ENCODE peak calls at places on chromosomes 7 and 10, in five cellular contexts. P is ovary; T is CD4-positive, alpha-beta memory T cell; U is brain microvascular endothelial cell; V is tibial nerve. G is an unnamed sample.

GRCh38 chr7:105261689-105262088 is 127.0 kb downstream of the SRPK2 start:
- DNase-seq in P (no peak), T (no peak), U (no peak), V (no peak), G (no peak)

GRCh38 chr10:79179404-79180309 is 110.9 kb downstream of the ZMIZ1 start:
- DNase-seq in P (no peak), T (no peak), U (no peak), V (no peak), G (peak; percentile 17)

GRCh38 chr10:121822180-121822579 is 105.7 kb downstream of the ATE1 start:
- DNase-seq in P (no peak), T (no peak), U (no peak), V (no peak), G (no peak)

GRCh38 chr7:55018361-55019328 is at the start of gene EGFR:
- DNase-seq in P (peak; percentile 88), T (no peak), U (peak; percentile 75), V (peak; percentile 66), G (peak; percentile 81)

GRCh38 chr7:120628233-120628632 is 229.7 kb downstream of the TSPAN12 start:
- DNase-seq in P (no peak), T (no peak), U (no peak), V (no peak), G (no peak)

GRCh38 chr7:25759748-25760147 is 392.2 kb upstream of the NFE2L3 start:
- DNase-seq in P (no peak), T (no peak), U (no peak), V (no peak), G (no peak)

GRCh38 chr7:155560982-155561686 is 14.8 kb upstream of the CNPY1 start:
- DNase-seq in P (no peak), T (no peak), U (no peak), V (no peak), G (no peak)

GRCh38 chr7:26046150-26046549 is 105.8 kb upstream of the NFE2L3 start:
- DNase-seq in P (no peak), T (no peak), U (no peak), V (no peak), G (no peak)

GRCh38 chr7:101173752-101174244 is 6.3 kb downstream of the NAT16 start:
- DNase-seq in P (no peak), T (peak; percentile 63), U (no peak), V (no peak), G (no peak)

GRCh38 chr10:4383683-4384082 is 442.3 kb upstream of the AKR1E2 start:
- DNase-seq in P (no peak), T (no peak), U (no peak), V (no peak), G (no peak)

GRCh38 chr7:157674027-157674714 is 337.4 kb downstream of the DNAJB6 start:
- DNase-seq in P (no peak), T (no peak), U (no peak), V (peak; percentile 4), G (no peak)

GRCh38 chr7:140640727-140641531 is at the start of gene DENND2A:
- DNase-seq in P (peak; percentile 93), T (no peak), U (no peak), V (peak; percentile 69), G (peak; percentile 87)

GRCh38 chr10:96538683-96539082 is 25.0 kb upstream of the TLL2 start:
- DNase-seq in P (no peak), T (no peak), U (no peak), V (no peak), G (no peak)

GRCh38 chr7:102122026-102122425 is 164.6 kb upstream of the SH2B2 start:
- DNase-seq in P (no peak), T (no peak), U (no peak), V (no peak), G (no peak)

GRCh38 chr7:108418941-108419340 is 37.3 kb downstream of the NRCAM start:
- DNase-seq in P (no peak), T (no peak), U (no peak), V (no peak), G (no peak)

GRCh38 chr7:35487841-35488240 is 207.1 kb downstream of the HERPUD2 start:
- DNase-seq in P (no peak), T (no peak), U (no peak), V (no peak), G (no peak)

GRCh38 chr10:71706216-71707121 is 13.1 kb downstream of the C10orf105 start:
- DNase-seq in P (no peak), T (no peak), U (no peak), V (no peak), G (no peak)

GRCh38 chr7:28570970-28571288 is 158.6 kb downstream of the CREB5 start:
- DNase-seq in P (no peak), T (no peak), U (peak; percentile 52), V (no peak), G (no peak)

GRCh38 chr7:116577320-116577871 is 52.6 kb downstream of the CAV1 start:
- DNase-seq in P (no peak), T (no peak), U (peak; percentile 27), V (no peak), G (no peak)

GRCh38 chr10:113415246-113415645 is 137.6 kb upstream of the HABP2 start:
- DNase-seq in P (no peak), T (no peak), U (no peak), V (no peak), G (no peak)

GRCh38 chr10:11824376-11824775 is 1.2 kb downstream of the PROSER2 start:
- DNase-seq in P (no peak), T (no peak), U (no peak), V (no peak), G (no peak)
- H3K4me3 ChIP-seq in P (peak overlapping the region; percentile 57), T (no peak overlapping the region), U (no peak overlapping the region), V (peak overlapping the region; percentile 76), G (peak overlapping the region; percentile 71)

DNA sequence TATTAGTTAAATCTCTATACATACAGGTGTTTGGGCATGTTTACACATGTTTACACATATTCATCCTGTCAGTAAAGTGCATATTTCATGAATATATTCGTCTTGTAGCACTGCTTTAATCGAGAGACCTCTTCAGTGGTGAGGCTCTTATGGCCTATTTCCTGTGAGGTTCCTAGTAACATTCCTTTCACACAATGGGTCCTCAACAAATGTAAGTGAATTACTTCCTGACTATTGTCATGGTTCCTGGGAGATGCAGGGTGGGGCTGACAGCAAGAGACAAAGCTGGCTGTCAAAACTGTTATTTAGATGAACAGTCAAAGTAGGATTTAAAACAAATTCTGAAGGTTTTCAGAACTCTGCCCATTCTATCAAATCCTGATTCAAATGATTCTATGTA is 12.4 kb upstream of the SEMA3A start:
- DNase-seq in P (no peak), T (no peak), U (no peak), V (no peak), G (no peak)
- H3K27ac ChIP-seq in P (no peak overlapping the region), T (no peak overlapping the region), U (no peak overlapping the region), V (no peak overlapping the region), G (no peak overlapping the region)

GRCh38 chr7:151114151-151115090 is 28.1 kb downstream of the AGAP3 start:
- DNase-seq in P (no peak), T (no peak), U (no peak), V (no peak), G (no peak)
- H3K4me3 ChIP-seq in P (no peak overlapping the region), T (no peak overlapping the region), U (peak overlapping the region; percentile 22), V (no peak overlapping the region), G (no peak overlapping the region)

GRCh38 chr7:131501422-131501821 is 55.0 kb downstream of the PODXL start:
- DNase-seq in P (no peak), T (peak; percentile 59), U (peak; percentile 70), V (no peak), G (no peak)

GRCh38 chr7:131504157-131504899 is 52.1 kb downstream of the PODXL start:
- DNase-seq in P (no peak), T (no peak), U (no peak), V (no peak), G (no peak)

GRCh38 chr7:131501930-131502685 is 54.3 kb downstream of the PODXL start:
- DNase-seq in P (no peak), T (no peak), U (no peak), V (no peak), G (no peak)

GRCh38 chr7:131502810-131503545 is 53.5 kb downstream of the PODXL start:
- DNase-seq in P (peak; percentile 78), T (no peak), U (peak; percentile 55), V (no peak), G (peak; percentile 73)

DNA sequence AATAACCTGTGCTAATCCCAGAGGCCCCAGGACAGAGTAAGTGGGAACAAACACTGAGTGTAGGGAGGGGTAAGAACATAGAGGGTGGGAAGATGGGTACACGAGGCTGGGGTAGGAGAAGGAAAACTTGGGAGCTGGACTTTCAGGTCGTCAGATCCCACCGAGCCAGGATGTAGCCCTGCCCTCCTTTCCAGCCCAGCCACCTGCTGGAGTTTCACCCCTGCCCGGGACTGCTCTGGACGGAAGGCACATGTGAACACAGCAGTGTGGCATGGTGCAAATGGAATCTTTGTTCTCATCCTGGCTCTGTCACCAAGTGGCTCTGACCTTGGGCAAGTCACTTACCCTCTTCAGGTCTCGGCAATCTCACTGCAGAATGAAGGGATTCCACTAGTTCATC is 52.8 kb downstream of the PODXL start:
- DNase-seq in P (no peak), T (no peak), U (no peak), V (no peak), G (no peak)
- H3K27ac ChIP-seq in P (peak overlapping the region; percentile 9), T (no peak overlapping the region), U (no peak overlapping the region), V (no peak overlapping the region), G (peak overlapping the region; percentile 75)

DNA sequence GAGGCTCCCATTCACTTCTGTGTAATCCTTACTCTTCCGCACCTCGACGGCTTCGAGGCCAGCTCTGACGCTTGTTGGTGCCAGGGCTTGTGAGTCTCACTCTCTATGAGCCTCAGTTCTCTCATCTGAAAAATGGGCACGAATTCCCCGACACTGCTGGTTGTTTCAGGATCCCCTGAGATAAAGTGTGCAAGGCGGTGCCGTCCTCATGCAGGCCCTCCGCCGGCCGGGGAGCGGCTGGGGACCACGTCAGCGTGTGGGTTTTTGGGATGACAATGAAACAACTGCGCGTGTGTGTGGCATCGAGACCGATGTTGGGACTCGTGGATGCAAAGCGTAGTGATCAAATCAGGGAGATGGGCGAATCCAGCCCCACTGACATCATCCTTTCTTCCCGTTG is 75.6 kb downstream of the FOXL3 start:
- DNase-seq in P (no peak), T (no peak), U (no peak), V (no peak), G (no peak)
- H3K4me3 ChIP-seq in P (no peak overlapping the region), T (no peak overlapping the region), U (no peak overlapping the region), V (no peak overlapping the region), G (no peak overlapping the region)

GRCh38 chr7:134831862-134832261 is 52.4 kb downstream of the CALD1 start:
- DNase-seq in P (peak; percentile 57), T (no peak), U (peak; percentile 63), V (no peak), G (peak; percentile 50)
- H3K27ac ChIP-seq in P (no peak overlapping the region), T (no peak overlapping the region), U (peak overlapping the region; percentile 100), V (no peak overlapping the region), G (peak overlapping the region; percentile 73)

G was measured in heart right ventricle.